ENCODE peak calls at places on chromosome 22, in seven cellular contexts. U is neural progenitor cell, C is right cardiac atrium, L is small intestine, X is SJCRH30, Z is astrocyte, V is adrenal gland. P is an unnamed sample. For H3K4me1, the result is how much of the 10 kb centered on the place peaks cover.

GRCh38 chr22:17098379-17098819 is 13.6 kb downstream of the IL17RA start:
- DNase-seq in U (no peak), C (no peak), L (no peak), X (no peak), Z (no peak), V (no peak), P (peak)

GRCh38 chr22:40605676-40606250 is 30.8 kb downstream of the MRTFA start:
- DNase-seq in U (no peak), C (no peak), L (peak), X (no peak), Z (peak), V (no peak), P (no peak)

GRCh38 chr22:33871935-33872334 is 48.3 kb downstream of the LARGE1 start:
- DNase-seq in U (no peak), C (no peak), L (no peak), X (no peak), Z (no peak), V (no peak), P (no peak)

GRCh38 chr22:49754674-49755590 is 72.7 kb downstream of the BRD1 start:
- DNase-seq in U (no peak), C (no peak), L (no peak), X (no peak), Z (no peak), V (no peak), P (no peak)

GRCh38 chr22:36297568-36297967 is 44.6 kb downstream of the APOL1 start:
- DNase-seq in U (no peak), C (no peak), L (no peak), X (no peak), Z (no peak), V (no peak), P (no peak)

GRCh38 chr22:42341779-42342178 is 71.3 kb upstream of the TCF20 start:
- DNase-seq in U (no peak), C (no peak), L (no peak), X (no peak), Z (no peak), V (no peak), P (no peak)

GRCh38 chr22:49308300-49308699 is 519.4 kb downstream of the BRD1 start:
- DNase-seq in U (no peak), C (no peak), L (no peak), X (no peak), Z (no peak), V (no peak), P (no peak)

GRCh38 chr22:39984006-39984405 is 10.7 kb upstream of the FAM83F start:
- DNase-seq in U (no peak), C (no peak), L (no peak), X (no peak), Z (peak), V (no peak), P (no peak)

GRCh38 chr22:35891442-35891841 is 137.2 kb downstream of the RBFOX2 start:
- DNase-seq in U (no peak), C (no peak), L (no peak), X (no peak), Z (no peak), V (no peak), P (no peak)

GRCh38 chr22:22073769-22074561 is 91.4 kb upstream of the TOP3B start:
- DNase-seq in U (peak), C (no peak), L (no peak), X (no peak), Z (no peak), V (no peak), P (no peak)

GRCh38 chr22:44024288-44024908 is at the start of gene PARVB:
- DNase-seq in U (peak), C (peak), L (no peak), X (no peak), Z (no peak), V (peak), P (no peak)

GRCh38 chr22:36613958-36614357 is 85.0 kb upstream of the EIF3D start:
- DNase-seq in U (peak), C (no peak), L (no peak), X (peak), Z (peak), V (no peak), P (no peak)

GRCh38 chr22:39249081-39249704 is 4.4 kb upstream of the PDGFB start:
- DNase-seq in U (no peak), C (no peak), L (no peak), X (no peak), Z (no peak), V (no peak), P (no peak)

GRCh38 chr22:30444632-30445437 is 19.3 kb downstream of the MTFP1 start:
- DNase-seq in U (peak), C (no peak), L (peak), X (peak), Z (no peak), V (peak), P (peak)

GRCh38 chr22:37884420-37884819 is 21.7 kb upstream of the MICALL1 start:
- DNase-seq in U (no peak), C (no peak), L (no peak), X (no peak), Z (no peak), V (no peak), P (no peak)

GRCh38 chr22:36386351-36386899 is 1.3 kb downstream of the MYH9 start:
- DNase-seq in U (peak), C (peak), L (peak), X (peak), Z (no peak), V (peak), P (peak)

GRCh38 chr22:25127274-25127673 is 72.4 kb upstream of the CRYBB3 start:
- DNase-seq in U (peak), C (no peak), L (no peak), X (no peak), Z (no peak), V (no peak), P (no peak)

GRCh38 chr22:39688186-39688768 is 117.7 kb downstream of the CACNA1I start:
- DNase-seq in U (no peak), C (no peak), L (no peak), X (no peak), Z (no peak), V (no peak), P (no peak)

GRCh38 chr22:48082284-48082683 is 1319.8 kb downstream of the TBC1D22A start:
- DNase-seq in U (no peak), C (no peak), L (no peak), X (no peak), Z (no peak), V (no peak), P (no peak)
- H3K4me1 ChIP-seq in U (under half), C (under half), L (under half), X (under half), Z (under half), V (under half), P (under half)

DNA sequence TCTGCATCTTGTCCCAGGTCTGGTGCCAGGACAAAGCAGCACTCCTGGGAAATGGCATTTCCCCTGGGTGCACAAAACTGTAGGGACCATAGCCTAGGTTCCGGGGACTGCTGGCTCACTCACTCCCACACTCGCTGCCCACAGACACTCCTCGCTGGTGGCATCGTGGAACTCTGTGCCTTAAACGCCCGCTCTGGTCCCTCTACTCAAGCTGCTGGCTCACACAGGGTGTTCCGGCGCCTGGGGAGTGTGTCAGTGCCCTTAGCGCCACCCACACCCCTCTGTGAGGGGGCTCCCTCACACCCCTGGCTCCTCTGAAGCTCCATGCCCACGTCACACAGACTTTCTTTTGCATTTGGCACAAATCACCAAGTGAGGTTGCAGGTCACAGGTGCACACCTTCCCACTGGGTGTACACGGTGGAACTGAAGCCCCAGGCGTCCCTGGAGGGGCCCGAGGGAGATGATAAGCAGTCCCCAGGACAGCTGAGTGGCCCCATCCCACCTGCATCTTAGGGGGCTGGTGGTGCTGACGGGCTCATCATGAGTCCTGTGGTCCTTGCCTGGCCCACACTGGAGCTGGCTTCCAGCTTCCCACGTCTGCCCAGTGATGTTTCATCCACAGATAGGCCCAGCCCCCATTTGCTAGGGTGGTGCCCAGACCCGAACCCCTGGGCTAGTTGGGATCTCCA is 23.2 kb upstream of the DGCR8 start:
- DNase-seq in U (no peak), C (no peak), L (no peak), X (no peak), Z (no peak), V (no peak), P (no peak)
- H3K27ac ChIP-seq in U (no peak), C (no peak), L (no peak), X (no peak), Z (no peak), V (no peak), P (peak)

GRCh38 chr22:29308148-29308790 is 1.8 kb downstream of the GAS2L1 start:
- DNase-seq in U (no peak), C (no peak), L (no peak), X (no peak), Z (no peak), V (peak), P (no peak)

GRCh38 chr22:29306830-29307657 is 594 bp downstream of the GAS2L1 start:
- DNase-seq in U (peak), C (peak), L (peak), X (peak), Z (no peak), V (peak), P (no peak)

GRCh38 chr22:29306175-29306829 is at the start of gene GAS2L1:
- DNase-seq in U (peak), C (peak), L (peak), X (peak), Z (peak), V (peak), P (peak)

GRCh38 chr22:29308791-29309262 is 2.4 kb downstream of the GAS2L1 start:
- DNase-seq in U (no peak), C (no peak), L (no peak), X (no peak), Z (peak), V (peak), P (no peak)

GRCh38 chr22:29307658-29308147 is 1.3 kb downstream of the GAS2L1 start:
- DNase-seq in U (peak), C (no peak), L (no peak), X (no peak), Z (no peak), V (no peak), P (no peak)
- H3K4me1 ChIP-seq in U (under half), C (under half), L (under half), X (under half), Z (half or more), V (under half), P (under half)

GRCh38 chr22:19714320-19715252 is at the start of gene SEPTIN5:
- DNase-seq in U (peak), C (no peak), L (no peak), X (no peak), Z (no peak), V (no peak), P (no peak)
- H3K27ac ChIP-seq in U (no peak), C (no peak), L (no peak), X (no peak), Z (no peak), V (no peak), P (no peak)

GRCh38 chr22:46031066-46031465 is 54.1 kb upstream of the WNT7B start:
- DNase-seq in U (no peak), C (no peak), L (no peak), X (no peak), Z (no peak), V (peak), P (no peak)

GRCh38 chr22:46030241-46030880 is 53.4 kb upstream of the WNT7B start:
- DNase-seq in U (no peak), C (no peak), L (no peak), X (no peak), Z (no peak), V (peak), P (no peak)

GRCh38 chr22:46031561-46031960 is 54.6 kb upstream of the WNT7B start:
- DNase-seq in U (no peak), C (no peak), L (no peak), X (no peak), Z (no peak), V (no peak), P (no peak)

GRCh38 chr22:46033256-46034200 is 56.6 kb upstream of the WNT7B start:
- DNase-seq in U (no peak), C (no peak), L (no peak), X (no peak), Z (no peak), V (peak), P (no peak)

DNA sequence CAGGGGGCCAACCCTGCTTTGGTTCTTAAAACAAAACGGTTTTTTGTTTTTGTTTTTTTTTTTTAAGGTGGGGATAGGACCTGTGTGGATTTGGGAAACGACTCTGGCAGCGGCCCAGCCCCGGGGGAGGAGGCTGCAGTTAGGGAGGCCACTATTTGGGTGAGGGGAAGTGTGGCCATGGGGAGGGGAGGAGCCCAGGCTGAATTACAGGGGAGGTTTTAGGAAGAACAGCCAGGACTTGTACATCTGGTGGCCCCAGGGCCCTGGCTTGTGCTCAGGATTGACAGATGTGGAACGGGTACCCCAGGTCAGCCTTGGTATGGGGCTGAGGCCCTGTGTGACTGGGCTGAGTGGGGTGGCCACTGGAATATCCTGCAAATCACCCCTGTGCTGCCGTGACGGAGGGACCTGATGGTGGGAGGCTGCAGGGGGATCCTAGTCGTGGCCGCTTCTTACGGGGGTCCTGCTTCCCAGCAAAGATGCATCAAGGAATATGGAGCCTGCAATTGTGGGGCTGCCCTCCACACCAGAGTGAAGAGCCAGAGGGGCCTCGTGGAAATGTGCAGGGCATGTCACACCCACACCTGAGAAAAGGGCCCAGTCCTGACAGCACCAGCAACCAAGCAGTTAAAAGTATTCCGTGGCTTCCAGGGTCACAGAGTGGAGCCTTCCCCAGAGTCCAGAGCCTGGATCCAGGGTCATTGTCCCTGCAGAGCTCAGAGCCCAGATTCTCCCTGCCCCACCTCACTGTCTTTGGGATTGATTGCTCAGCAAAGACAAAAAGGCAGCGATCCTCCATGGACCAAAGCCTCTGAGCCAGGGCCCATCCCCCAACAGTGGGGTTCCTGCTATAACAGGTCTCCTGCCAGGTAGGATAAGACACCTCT is 55.2 kb upstream of the WNT7B start:
- DNase-seq in U (no peak), C (no peak), L (no peak), X (no peak), Z (no peak), V (peak), P (no peak)
- H3K4me1 ChIP-seq in U (under half), C (under half), L (under half), X (under half), Z (under half), V (under half), P (under half)

DNA sequence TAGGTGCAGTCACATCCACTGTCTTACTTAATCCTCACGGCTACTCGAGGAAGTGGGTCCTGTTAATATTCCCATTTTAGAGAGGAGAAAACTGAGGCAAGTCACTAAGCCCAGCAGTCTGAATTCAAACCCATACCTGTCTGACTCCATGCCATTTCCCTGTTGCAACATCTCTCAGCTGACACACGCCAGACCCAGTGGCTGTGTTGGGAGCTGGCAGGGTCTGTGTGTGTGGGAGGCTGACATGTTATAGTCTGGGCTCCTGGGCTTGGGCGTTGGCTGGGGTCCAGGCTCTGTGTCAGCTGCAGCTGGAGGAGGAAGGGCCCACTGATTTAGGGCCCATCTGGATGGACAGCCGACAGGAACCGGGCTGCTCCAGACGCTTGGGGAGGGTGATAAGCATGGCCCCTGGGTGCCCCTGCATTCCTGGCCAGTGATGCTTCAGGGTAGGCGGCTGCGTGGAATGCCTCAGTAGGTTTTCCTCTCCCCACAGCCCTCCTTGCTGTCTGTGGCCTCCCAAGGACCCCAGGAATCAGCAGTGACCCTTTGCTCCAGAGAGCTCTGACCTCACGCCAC is 562.5 kb downstream of the MN1 start:
- DNase-seq in U (no peak), C (peak), L (no peak), X (peak), Z (peak), V (peak), P (no peak)
- H3K27ac ChIP-seq in U (no peak), C (no peak), L (no peak), X (peak), Z (peak), V (no peak), P (no peak)